ENCODE peak calls at places on chromosomes 7 and 10, in seven cellular contexts. One of them, this sample, is unnamed.

GRCh38 chr10:96440257-96441125 is 73.2 kb downstream of the TLL2 start:
- DNase-seq in Ammon's horn: no peak
- DNase-seq in smooth muscle cell of the brain vasculature: no peak
- DNase-seq in heart right ventricle: peak; percentile 38
- DNase-seq in amniotic stem cell: no peak
- DNase-seq in erythroblast: no peak
- DNase-seq in stimulated activated CD8-positive, alpha-beta memory T cell treated with anti-CD3 and anti-CD28 coated beads, Interleukin-15, amount 100 ng/mL, for 24 hours: no peak
- DNase-seq in this sample: no peak

GRCh38 chr10:123380491-123381085 is 226.4 kb downstream of the BUB3 start:
- DNase-seq in Ammon's horn: peak; percentile 56
- DNase-seq in smooth muscle cell of the brain vasculature: no peak
- DNase-seq in heart right ventricle: no peak
- DNase-seq in amniotic stem cell: no peak
- DNase-seq in erythroblast: peak; percentile 1
- DNase-seq in stimulated activated CD8-positive, alpha-beta memory T cell treated with anti-CD3 and anti-CD28 coated beads, Interleukin-15, amount 100 ng/mL, for 24 hours: no peak
- DNase-seq in this sample: peak; percentile 41

GRCh38 chr10:28948045-28948444 is 270.7 kb downstream of the BAMBI start:
- DNase-seq in Ammon's horn: no peak
- DNase-seq in smooth muscle cell of the brain vasculature: no peak
- DNase-seq in heart right ventricle: no peak
- DNase-seq in amniotic stem cell: peak; percentile 14
- DNase-seq in erythroblast: no peak
- DNase-seq in stimulated activated CD8-positive, alpha-beta memory T cell treated with anti-CD3 and anti-CD28 coated beads, Interleukin-15, amount 100 ng/mL, for 24 hours: no peak
- DNase-seq in this sample: no peak

GRCh38 chr7:94882891-94883290 is 24.5 kb upstream of the PPP1R9A start:
- DNase-seq in Ammon's horn: no peak
- DNase-seq in smooth muscle cell of the brain vasculature: no peak
- DNase-seq in heart right ventricle: no peak
- DNase-seq in amniotic stem cell: no peak
- DNase-seq in erythroblast: no peak
- DNase-seq in stimulated activated CD8-positive, alpha-beta memory T cell treated with anti-CD3 and anti-CD28 coated beads, Interleukin-15, amount 100 ng/mL, for 24 hours: no peak
- DNase-seq in this sample: no peak

GRCh38 chr10:79293841-79294705 is 53.2 kb upstream of the PPIF start:
- DNase-seq in Ammon's horn: peak; percentile 80
- DNase-seq in smooth muscle cell of the brain vasculature: no peak
- DNase-seq in heart right ventricle: no peak
- DNase-seq in amniotic stem cell: peak; percentile 24
- DNase-seq in erythroblast: peak; percentile 16
- DNase-seq in stimulated activated CD8-positive, alpha-beta memory T cell treated with anti-CD3 and anti-CD28 coated beads, Interleukin-15, amount 100 ng/mL, for 24 hours: no peak
- DNase-seq in this sample: peak; percentile 45

GRCh38 chr7:121610243-121610642 is 214.1 kb upstream of the FAM3C start:
- DNase-seq in Ammon's horn: no peak
- DNase-seq in smooth muscle cell of the brain vasculature: no peak
- DNase-seq in heart right ventricle: no peak
- DNase-seq in amniotic stem cell: no peak
- DNase-seq in erythroblast: no peak
- DNase-seq in stimulated activated CD8-positive, alpha-beta memory T cell treated with anti-CD3 and anti-CD28 coated beads, Interleukin-15, amount 100 ng/mL, for 24 hours: no peak
- DNase-seq in this sample: no peak

GRCh38 chr10:49056356-49056755 is 59.0 kb downstream of the VSTM4 start:
- DNase-seq in Ammon's horn: no peak
- DNase-seq in smooth muscle cell of the brain vasculature: no peak
- DNase-seq in heart right ventricle: no peak
- DNase-seq in amniotic stem cell: no peak
- DNase-seq in erythroblast: no peak
- DNase-seq in stimulated activated CD8-positive, alpha-beta memory T cell treated with anti-CD3 and anti-CD28 coated beads, Interleukin-15, amount 100 ng/mL, for 24 hours: no peak
- DNase-seq in this sample: peak; percentile 56

GRCh38 chr7:24727165-24728120 is 29.8 kb downstream of the GSDME start:
- DNase-seq in Ammon's horn: no peak
- DNase-seq in smooth muscle cell of the brain vasculature: no peak
- DNase-seq in heart right ventricle: no peak
- DNase-seq in amniotic stem cell: no peak
- DNase-seq in erythroblast: no peak
- DNase-seq in stimulated activated CD8-positive, alpha-beta memory T cell treated with anti-CD3 and anti-CD28 coated beads, Interleukin-15, amount 100 ng/mL, for 24 hours: no peak
- DNase-seq in this sample: no peak

GRCh38 chr7:67422601-67423000 is 426.0 kb downstream of the TYW1 start:
- DNase-seq in Ammon's horn: no peak
- DNase-seq in smooth muscle cell of the brain vasculature: no peak
- DNase-seq in heart right ventricle: no peak
- DNase-seq in amniotic stem cell: no peak
- DNase-seq in erythroblast: no peak
- DNase-seq in stimulated activated CD8-positive, alpha-beta memory T cell treated with anti-CD3 and anti-CD28 coated beads, Interleukin-15, amount 100 ng/mL, for 24 hours: no peak
- DNase-seq in this sample: no peak

GRCh38 chr10:99207340-99207739 is 28.3 kb downstream of the HPSE2 start:
- DNase-seq in Ammon's horn: no peak
- DNase-seq in smooth muscle cell of the brain vasculature: no peak
- DNase-seq in heart right ventricle: no peak
- DNase-seq in amniotic stem cell: no peak
- DNase-seq in erythroblast: no peak
- DNase-seq in stimulated activated CD8-positive, alpha-beta memory T cell treated with anti-CD3 and anti-CD28 coated beads, Interleukin-15, amount 100 ng/mL, for 24 hours: no peak
- DNase-seq in this sample: no peak

GRCh38 chr10:59176241-59177030 is at the start of gene PHYHIPL:
- DNase-seq in Ammon's horn: peak; percentile 71
- DNase-seq in smooth muscle cell of the brain vasculature: no peak
- DNase-seq in heart right ventricle: no peak
- DNase-seq in amniotic stem cell: no peak
- DNase-seq in erythroblast: no peak
- DNase-seq in stimulated activated CD8-positive, alpha-beta memory T cell treated with anti-CD3 and anti-CD28 coated beads, Interleukin-15, amount 100 ng/mL, for 24 hours: no peak
- DNase-seq in this sample: peak; percentile 6

GRCh38 chr10:11447571-11447970 is 163.9 kb downstream of the USP6NL start:
- DNase-seq in Ammon's horn: peak; percentile 52
- DNase-seq in smooth muscle cell of the brain vasculature: no peak
- DNase-seq in heart right ventricle: no peak
- DNase-seq in amniotic stem cell: no peak
- DNase-seq in erythroblast: no peak
- DNase-seq in stimulated activated CD8-positive, alpha-beta memory T cell treated with anti-CD3 and anti-CD28 coated beads, Interleukin-15, amount 100 ng/mL, for 24 hours: no peak
- DNase-seq in this sample: no peak

GRCh38 chr7:158885624-158886023 is 29.3 kb downstream of the DYNC2I1 start:
- DNase-seq in Ammon's horn: no peak
- DNase-seq in smooth muscle cell of the brain vasculature: no peak
- DNase-seq in heart right ventricle: no peak
- DNase-seq in amniotic stem cell: no peak
- DNase-seq in erythroblast: peak; percentile 7
- DNase-seq in stimulated activated CD8-positive, alpha-beta memory T cell treated with anti-CD3 and anti-CD28 coated beads, Interleukin-15, amount 100 ng/mL, for 24 hours: no peak
- DNase-seq in this sample: peak; percentile 51